ENCODE peak calls at places on chromosomes 11 and 22, in six cellular contexts. D is RCC 7860, F is EL, S is amygdala, J is transverse colon, N is left cardiac atrium. G is an unnamed sample.

GRCh38 chr11:28674432-28675076 is 566.4 kb downstream of the METTL15 start:
- DNase-seq in D (no peak), F (peak), S (no peak), J (no peak), N (no peak), G (no peak)

GRCh38 chr22:28019360-28019759 is 100.3 kb upstream of the PITPNB start:
- DNase-seq in D (peak), F (no peak), S (no peak), J (peak), N (peak), G (no peak)

GRCh38 chr11:78138694-78139421 is 568 bp downstream of the ALG8 start:
- DNase-seq in D (peak), F (peak), S (no peak), J (peak), N (no peak), G (peak)

GRCh38 chr11:70099578-70100282 is 21.6 kb downstream of the ANO1 start:
- DNase-seq in D (no peak), F (peak), S (no peak), J (no peak), N (no peak), G (no peak)

GRCh38 chr22:37639070-37639760 is at the start of gene SH3BP1:
- DNase-seq in D (no peak), F (peak), S (no peak), J (peak), N (peak), G (peak)

GRCh38 chr11:12664410-12664809 is 9.8 kb upstream of the TEAD1 start:
- DNase-seq in D (no peak), F (no peak), S (no peak), J (no peak), N (no peak), G (no peak)

GRCh38 chr11:70637949-70638598 is 239.7 kb downstream of the CTTN start:
- DNase-seq in D (no peak), F (no peak), S (peak), J (no peak), N (no peak), G (no peak)

GRCh38 chr11:44453213-44453612 is 112.2 kb upstream of the CD82 start:
- DNase-seq in D (no peak), F (no peak), S (no peak), J (no peak), N (no peak), G (no peak)

GRCh38 chr11:31855466-31855865 is 44.3 kb upstream of the PAX6 start:
- DNase-seq in D (no peak), F (no peak), S (no peak), J (no peak), N (no peak), G (no peak)

G was measured in colonic mucosa.